ENCODE peak calls at places on chromosome 15, in seven cellular contexts. K, P, O, F, B, U and R are unnamed samples.

GRCh38 chr15:52765779-52766178 is 24.4 kb downstream of the ONECUT1 start:
- DNase-seq in K (peak), P (no peak), O (peak), F (peak), B (no peak), U (no peak), R (peak)

GRCh38 chr15:87863152-87863551 is 393.4 kb downstream of the NTRK3 start:
- DNase-seq in K (peak), P (no peak), O (no peak), F (peak), B (no peak), U (no peak), R (peak)

GRCh38 chr15:42490246-42490742 is 647 bp downstream of the ZNF106 start:
- DNase-seq in K (no peak), P (no peak), O (no peak), F (peak), B (peak), U (no peak), R (no peak)

GRCh38 chr15:91100561-91101355 is 701 bp downstream of the SV2B start:
- DNase-seq in K (peak), P (no peak), O (no peak), F (peak), B (no peak), U (no peak), R (peak)

GRCh38 chr15:67331676-67332075 is 77.1 kb downstream of the IQCH start:
- DNase-seq in K (no peak), P (no peak), O (peak), F (no peak), B (no peak), U (no peak), R (no peak)

GRCh38 chr15:99412626-99413025 is 153.2 kb upstream of the MEF2A start:
- DNase-seq in K (no peak), P (no peak), O (no peak), F (no peak), B (no peak), U (peak), R (no peak)

GRCh38 chr15:41622901-41623300 is 37.3 kb upstream of the MGA start:
- DNase-seq in K (no peak), P (no peak), O (no peak), F (no peak), B (no peak), U (no peak), R (no peak)

GRCh38 chr15:81388431-81388760 is 14.4 kb upstream of the TMC3 start:
- DNase-seq in K (no peak), P (no peak), O (no peak), F (no peak), B (no peak), U (no peak), R (no peak)

GRCh38 chr15:72685925-72686794 is at the start of the genes BBS4 and HIGD2B:
- DNase-seq in K (peak), P (peak), O (peak), F (peak), B (peak), U (peak), R (peak)

GRCh38 chr15:101088788-101089578 is 162.9 kb downstream of the CHSY1 start:
- DNase-seq in K (peak), P (peak), O (peak), F (peak), B (peak), U (peak), R (peak)

GRCh38 chr15:101070502-101071273 is 151.5 kb downstream of the LRRK1 start:
- DNase-seq in K (peak), P (no peak), O (no peak), F (peak), B (no peak), U (no peak), R (peak)

GRCh38 chr15:68578175-68578959 is 426 bp upstream of the CORO2B start:
- DNase-seq in K (peak), P (peak), O (peak), F (peak), B (peak), U (peak), R (peak)

GRCh38 chr15:68241088-68241935 is 11.8 kb upstream of the CLN6 start:
- DNase-seq in K (peak), P (no peak), O (no peak), F (no peak), B (no peak), U (no peak), R (peak)

GRCh38 chr15:51818156-51818555 is 11.3 kb upstream of the TMOD3 start:
- DNase-seq in K (no peak), P (no peak), O (no peak), F (no peak), B (no peak), U (no peak), R (no peak)

GRCh38 chr15:77901251-77901881 is 176.1 kb downstream of the TBC1D2B start:
- DNase-seq in K (peak), P (no peak), O (no peak), F (no peak), B (no peak), U (peak), R (no peak)

GRCh38 chr15:63210151-63211051 is 21.0 kb downstream of the RAB8B start:
- DNase-seq in K (peak), P (no peak), O (no peak), F (no peak), B (no peak), U (no peak), R (peak)

GRCh38 chr15:63218114-63218808 is 28.9 kb downstream of the RAB8B start:
- DNase-seq in K (no peak), P (no peak), O (no peak), F (peak), B (no peak), U (no peak), R (no peak)

GRCh38 chr15:63211549-63211948 is 22.1 kb downstream of the RAB8B start:
- DNase-seq in K (no peak), P (no peak), O (no peak), F (no peak), B (no peak), U (no peak), R (no peak)

GRCh38 chr15:63212050-63212973 is 22.9 kb downstream of the RAB8B start:
- DNase-seq in K (no peak), P (no peak), O (no peak), F (peak), B (no peak), U (no peak), R (no peak)
- H3K4me3 ChIP-seq in K (no peak), P (no peak), O (no peak), F (no peak), B (no peak), U (no peak), R (no peak)

DNA sequence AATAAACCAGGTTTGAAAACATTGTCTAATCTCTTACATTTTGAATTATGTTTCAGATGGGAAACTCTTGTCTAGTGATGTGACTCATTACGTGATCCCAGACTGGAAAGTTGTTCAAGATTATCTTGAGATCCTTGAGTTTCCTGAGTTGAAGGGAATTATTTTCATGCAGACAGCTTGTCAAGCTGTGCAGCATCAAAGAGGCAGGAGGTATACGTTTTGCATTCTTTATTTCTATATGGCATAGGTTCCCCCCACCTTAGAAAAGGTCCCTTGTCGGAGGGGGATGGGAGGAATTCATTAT is 1.5 kb downstream of the DIS3L start:
- DNase-seq in K (no peak), P (no peak), O (no peak), F (no peak), B (no peak), U (no peak), R (no peak)
- H3K4me3 ChIP-seq in K (peak), P (peak), O (no peak), F (no peak), B (peak), U (peak), R (peak)

GRCh38 chr15:32698773-32699390 is 18.9 kb upstream of the GREM1 start:
- DNase-seq in K (peak), P (no peak), O (no peak), F (peak), B (no peak), U (no peak), R (no peak)
- H3K4me3 ChIP-seq in K (no peak), P (no peak), O (no peak), F (no peak), B (no peak), U (no peak), R (no peak)

GRCh38 chr15:84817461-84818081 is 415 bp downstream of the ALPK3 start:
- DNase-seq in K (peak), P (no peak), O (peak), F (no peak), B (no peak), U (peak), R (peak)
- H3K4me3 ChIP-seq in K (peak), P (peak), O (peak), F (peak), B (no peak), U (peak), R (peak)

GRCh38 chr15:61812476-61812875 is 247.8 kb downstream of the VPS13C start:
- DNase-seq in K (no peak), P (no peak), O (no peak), F (no peak), B (no peak), U (no peak), R (no peak)

GRCh38 chr15:61811952-61812351 is 248.3 kb downstream of the VPS13C start:
- DNase-seq in K (no peak), P (no peak), O (no peak), F (no peak), B (no peak), U (no peak), R (no peak)

GRCh38 chr15:61816856-61817255 is 243.4 kb downstream of the VPS13C start:
- DNase-seq in K (no peak), P (no peak), O (no peak), F (no peak), B (no peak), U (no peak), R (no peak)

GRCh38 chr15:61818801-61819200 is 241.4 kb downstream of the VPS13C start:
- DNase-seq in K (no peak), P (no peak), O (no peak), F (no peak), B (no peak), U (no peak), R (no peak)

GRCh38 chr15:61815356-61816083 is 244.7 kb downstream of the VPS13C start:
- DNase-seq in K (no peak), P (no peak), O (no peak), F (no peak), B (no peak), U (no peak), R (no peak)
- H3K4me3 ChIP-seq in K (no peak), P (no peak), O (no peak), F (no peak), B (no peak), U (no peak), R (no peak)

DNA sequence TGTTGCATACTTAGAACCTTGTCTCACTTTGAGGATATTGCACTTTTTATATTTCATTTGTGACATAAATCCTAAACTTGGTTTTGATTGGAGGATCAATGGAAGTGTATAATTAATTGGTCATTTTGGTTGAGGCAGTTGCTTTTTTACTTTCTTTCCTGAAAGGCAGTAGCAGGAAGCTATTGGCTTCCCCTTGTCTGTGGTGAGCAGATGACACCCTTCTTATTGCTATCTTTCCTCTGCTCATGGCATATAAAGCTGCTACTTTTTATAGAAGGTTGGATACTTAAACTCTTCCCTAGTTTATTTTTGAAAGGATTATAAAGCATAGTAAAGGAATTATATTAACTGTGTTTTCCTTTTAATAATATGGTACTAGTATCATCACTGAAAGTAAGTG is 28.6 kb downstream of the FAM98B start:
- DNase-seq in K (no peak), P (no peak), O (no peak), F (no peak), B (no peak), U (no peak), R (no peak)
- H3K4me3 ChIP-seq in K (no peak), P (no peak), O (no peak), F (no peak), B (no peak), U (no peak), R (no peak)

GRCh38 chr15:57373882-57374276 is 2.4 kb upstream of the CGNL1 start:
- DNase-seq in K (no peak), P (no peak), O (no peak), F (no peak), B (no peak), U (no peak), R (no peak)

GRCh38 chr15:57377478-57377847 is 1.2 kb downstream of the CGNL1 start:
- DNase-seq in K (no peak), P (no peak), O (no peak), F (no peak), B (no peak), U (no peak), R (no peak)

GRCh38 chr15:57375827-57376694 is at the start of gene CGNL1:
- DNase-seq in K (peak), P (peak), O (peak), F (no peak), B (no peak), U (peak), R (peak)

GRCh38 chr15:57379487-57379886 is 3.2 kb downstream of the CGNL1 start:
- DNase-seq in K (peak), P (no peak), O (no peak), F (no peak), B (no peak), U (no peak), R (no peak)

DNA sequence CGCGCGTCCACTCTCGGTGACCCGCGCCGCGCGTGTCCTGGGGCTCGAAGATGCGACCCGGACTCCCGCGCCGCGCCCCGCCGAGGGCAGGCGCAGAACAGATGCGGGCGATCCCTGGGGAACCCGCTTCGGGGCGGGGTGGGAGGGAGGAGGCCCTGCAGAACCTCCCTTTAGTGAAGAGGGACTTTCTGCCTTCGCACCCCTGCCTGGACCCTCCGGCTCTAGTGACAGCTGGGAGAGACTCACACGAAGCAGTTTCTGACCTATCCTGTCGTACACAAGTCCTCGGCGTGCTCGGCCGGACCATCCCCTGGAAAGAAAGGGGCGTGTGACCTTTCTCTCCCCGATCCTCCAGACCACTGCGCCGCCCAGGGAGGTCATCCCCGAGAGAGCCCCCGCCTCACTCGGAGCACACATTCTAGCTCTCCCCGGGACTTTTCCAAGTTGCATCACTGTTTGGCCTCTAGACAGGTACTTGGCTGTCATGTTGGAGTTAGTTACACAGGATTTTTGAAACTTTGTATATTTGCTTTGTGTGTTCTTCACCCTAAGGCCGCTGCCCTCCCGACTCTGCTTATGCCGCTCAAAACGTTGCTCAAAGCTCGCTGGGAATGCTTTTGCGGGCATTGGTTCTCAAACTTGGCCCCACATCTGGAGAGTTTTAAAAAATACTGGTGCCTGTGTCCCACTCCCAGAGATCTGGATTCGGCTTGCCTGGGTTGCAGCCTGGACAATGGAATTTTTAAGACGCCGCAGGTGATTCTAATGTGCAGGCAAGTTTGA is 581 bp downstream of the CGNL1 start:
- DNase-seq in K (peak), P (peak), O (peak), F (no peak), B (no peak), U (peak), R (peak)
- H3K4me3 ChIP-seq in K (peak), P (peak), O (peak), F (peak), B (no peak), U (peak), R (peak)

GRCh38 chr15:29105151-29105785 is 164.4 kb downstream of the NSMCE3 start:
- DNase-seq in K (peak), P (no peak), O (no peak), F (peak), B (no peak), U (no peak), R (no peak)

GRCh38 chr15:29103825-29104565 is 165.6 kb downstream of the NSMCE3 start:
- DNase-seq in K (peak), P (peak), O (peak), F (peak), B (no peak), U (peak), R (peak)

GRCh38 chr15:29101491-29101890 is 168.1 kb downstream of the NSMCE3 start:
- DNase-seq in K (no peak), P (no peak), O (no peak), F (no peak), B (no peak), U (no peak), R (no peak)

GRCh38 chr15:29104566-29104880 is 165.1 kb downstream of the NSMCE3 start:
- DNase-seq in K (no peak), P (no peak), O (no peak), F (no peak), B (no peak), U (no peak), R (no peak)

DNA sequence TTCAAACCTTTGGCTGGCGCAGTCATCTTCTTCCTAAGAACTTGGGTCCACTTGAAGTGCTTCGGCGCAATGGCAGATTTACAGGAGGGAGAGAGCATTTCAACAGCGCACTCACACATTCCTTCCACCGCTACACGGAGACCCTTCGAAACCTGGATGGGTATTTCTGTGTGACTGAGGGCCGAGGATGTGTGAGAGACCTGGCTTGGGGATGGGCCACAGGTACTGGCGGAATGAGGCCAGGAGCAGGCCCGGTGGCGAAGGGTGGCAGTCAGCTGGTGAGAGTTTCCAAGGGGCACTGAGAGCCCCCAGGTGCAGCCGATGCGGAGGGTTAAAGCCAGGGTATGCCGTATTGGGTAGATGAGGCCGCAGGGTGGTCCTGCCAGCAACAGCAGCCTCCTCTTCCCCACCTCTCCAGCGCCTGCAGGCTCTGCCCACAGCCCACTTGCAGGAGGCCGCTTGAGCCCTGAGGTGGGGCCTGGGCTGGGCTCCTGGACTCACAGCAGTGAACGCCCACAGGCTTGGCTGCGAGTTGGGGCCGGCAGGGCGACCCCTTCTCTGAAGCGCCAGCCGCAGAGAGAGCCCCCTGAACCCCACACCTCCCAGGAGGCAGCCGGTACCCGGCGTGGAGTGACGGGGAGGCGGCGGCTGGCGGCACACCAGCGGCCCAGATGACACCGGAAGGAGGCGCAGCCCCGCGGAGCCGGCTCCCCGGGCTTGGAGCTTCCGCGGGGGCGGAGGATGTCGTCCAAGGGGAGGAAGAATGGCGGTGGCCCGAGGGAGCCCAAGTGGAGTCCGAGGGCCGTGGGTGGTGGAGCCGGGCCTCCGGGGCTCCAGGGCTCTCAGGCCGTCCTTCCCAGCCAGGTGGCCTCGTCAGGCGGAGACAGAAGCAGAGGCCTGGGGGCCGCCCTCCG is 166.5 kb downstream of the NSMCE3 start:
- DNase-seq in K (peak), P (peak), O (no peak), F (no peak), B (no peak), U (no peak), R (peak)
- H3K4me3 ChIP-seq in K (no peak), P (peak), O (no peak), F (peak), B (no peak), U (peak), R (peak)

GRCh38 chr15:74710349-74711094 is 14.7 kb upstream of the EDC3 start:
- DNase-seq in K (no peak), P (no peak), O (no peak), F (no peak), B (no peak), U (no peak), R (no peak)
- H3K4me3 ChIP-seq in K (no peak), P (no peak), O (no peak), F (no peak), B (no peak), U (no peak), R (no peak)